ENCODE peak calls at places on chromosomes 7 and 10, in eight cellular contexts. Y, T, H, Q, X, U, I and G are unnamed samples.

GRCh38 chr10:110207805-110208613 is 604 bp downstream of the MXI1 start:
- DNase-seq in Q (peak; percentile 36), I (peak; percentile 15), Y (peak; percentile 44), X (peak; percentile 57), U (no peak), H (no peak), T (no peak), G (peak; percentile 47)

GRCh38 chr10:17802966-17803365 is 6.2 kb upstream of the MRC1 start:
- DNase-seq in I (no peak), T (no peak), Y (peak; percentile 62), H (no peak), X (no peak), Q (no peak), U (no peak), G (no peak)

GRCh38 chr7:2248984-2249694 is 7.1 kb downstream of the NUDT1 start:
- DNase-seq in I (no peak), H (no peak), Y (peak; percentile 94), U (peak; percentile 87), T (peak; percentile 75), Q (peak; percentile 76), X (no peak), G (no peak)

GRCh38 chr7:139720705-139721231 is 57.0 kb downstream of the HIPK2 start:
- DNase-seq in I (no peak), T (no peak), Q (no peak), H (no peak), U (no peak), X (no peak), Y (peak; percentile 32), G (no peak)

GRCh38 chr7:100489824-100490223 is 6.1 kb downstream of the NYAP1 start:
- DNase-seq in T (no peak), I (peak; percentile 89), U (peak; percentile 97), X (peak; percentile 100), Q (no peak), H (no peak), Y (peak; percentile 94), G (no peak)

GRCh38 chr7:16051561-16052280 is 365.2 kb upstream of the MEOX2 start:
- DNase-seq in Q (no peak), Y (peak; percentile 74), U (no peak), X (no peak), I (no peak), T (no peak), H (no peak), G (no peak)

GRCh38 chr10:101080933-101081546 is 19.3 kb downstream of the KAZALD1 start:
- DNase-seq in X (no peak), U (no peak), T (no peak), Y (peak; percentile 32), H (no peak), I (no peak), Q (no peak), G (no peak)

GRCh38 chr10:81127931-81128330 is 590.2 kb downstream of the SH2D4B start:
- DNase-seq in I (no peak), Y (no peak), U (no peak), X (no peak), Q (no peak), H (no peak), T (no peak), G (no peak)

GRCh38 chr7:39536926-39537325 is 29.3 kb upstream of the YAE1 start:
- DNase-seq in I (no peak), T (no peak), Q (no peak), U (no peak), H (no peak), X (no peak), Y (no peak), G (no peak)

GRCh38 chr10:28991326-28991725 is 297.5 kb upstream of the LYZL1 start:
- DNase-seq in Y (peak; percentile 39), H (no peak), Q (no peak), U (no peak), I (no peak), T (no peak), X (no peak), G (no peak)

GRCh38 chr7:41448104-41448503 is 254.8 kb downstream of the INHBA start:
- DNase-seq in I (no peak), Q (no peak), U (peak; percentile 56), X (no peak), H (no peak), Y (peak; percentile 88), T (no peak), G (no peak)

GRCh38 chr7:43637114-43637806 is 54.4 kb downstream of the STK17A start:
- DNase-seq in I (no peak), Y (no peak), U (no peak), T (no peak), X (no peak), Q (no peak), H (no peak), G (no peak)

GRCh38 chr10:88473989-88474883 is 108.9 kb downstream of the RNLS start:
- DNase-seq in Y (no peak), T (no peak), H (no peak), X (no peak), U (no peak), Q (no peak), I (no peak), G (no peak)

GRCh38 chr7:21256310-21256877 is 171.5 kb upstream of the SP4 start:
- DNase-seq in I (peak; percentile 5), X (peak; percentile 5), T (no peak), U (peak; percentile 18), H (peak; percentile 36), Y (peak; percentile 58), Q (no peak), G (no peak)

GRCh38 chr10:24929056-24929544 is 23.3 kb downstream of the PRTFDC1 start:
- DNase-seq in X (no peak), Y (peak; percentile 92), H (no peak), I (no peak), Q (no peak), T (no peak), U (no peak), G (no peak)

GRCh38 chr10:113177936-113178335 is 227.9 kb downstream of the TCF7L2 start:
- DNase-seq in U (no peak), T (no peak), H (no peak), Y (no peak), X (no peak), Q (no peak), I (no peak), G (no peak)

GRCh38 chr10:93767724-93768399 is 10.1 kb downstream of the LGI1 start:
- DNase-seq in H (no peak), X (no peak), U (no peak), T (no peak), Q (no peak), Y (no peak), I (no peak), G (no peak)

GRCh38 chr10:14945097-14945496 is 8.8 kb downstream of the DCLRE1C start:
- DNase-seq in X (no peak), Q (no peak), H (no peak), T (no peak), I (no peak), U (peak; percentile 20), Y (peak; percentile 15), G (no peak)

GRCh38 chr7:127692200-127692599 is 40.2 kb downstream of the SND1 start:
- DNase-seq in I (no peak), Q (no peak), U (no peak), X (no peak), Y (no peak), H (no peak), T (no peak), G (no peak)

GRCh38 chr7:82105463-82105862 is 335.6 kb upstream of the HGF start:
- DNase-seq in T (no peak), Y (peak; percentile 60), Q (no peak), X (no peak), I (no peak), U (peak; percentile 60), H (peak; percentile 31), G (no peak)

GRCh38 chr10:120744040-120744439 is 107.1 kb upstream of the WDR11 start:
- DNase-seq in H (no peak), Y (no peak), U (no peak), Q (no peak), X (no peak), T (no peak), I (peak; percentile 50), G (no peak)

GRCh38 chr10:1467450-1467849 is 269.9 kb downstream of the ADARB2 start:
- DNase-seq in U (no peak), H (no peak), I (no peak), X (no peak), Y (no peak), T (no peak), Q (no peak), G (no peak)

GRCh38 chr7:69661342-69661741 is 63.1 kb downstream of the AUTS2 start:
- DNase-seq in T (no peak), H (no peak), Y (no peak), X (no peak), I (no peak), Q (no peak), U (no peak), G (no peak)

GRCh38 chr7:131764143-131764795 is 207.8 kb upstream of the PODXL start:
- DNase-seq in U (no peak), X (no peak), H (no peak), Y (no peak), T (no peak), I (no peak), Q (no peak), G (no peak)